ENCODE peak calls at places on chromosomes 11 and 22, in five cellular contexts. T, J, M, C and V are unnamed samples.

GRCh38 chr11:46930089-46930488 is 6.5 kb upstream of the CSTPP1 start:
- DNase-seq in T (peak), J (no peak), M (no peak), C (no peak), V (no peak)

GRCh38 chr11:45921561-45922424 is 663 bp upstream of the LARGE2 start:
- DNase-seq in T (no peak), J (peak), M (no peak), C (no peak), V (no peak)

GRCh38 chr11:83042966-83043711 is 28.6 kb downstream of the RAB30 start:
- DNase-seq in T (peak), J (no peak), M (no peak), C (no peak), V (no peak)

GRCh38 chr11:128524172-128524571 is 63.2 kb downstream of the ETS1 start:
- DNase-seq in T (no peak), J (no peak), M (no peak), C (no peak), V (no peak)

GRCh38 chr11:43282607-43283440 is 29.0 kb upstream of the API5 start:
- DNase-seq in T (peak), J (no peak), M (no peak), C (no peak), V (peak)

GRCh38 chr11:1302041-1302460 is 7.4 kb downstream of the TOLLIP start:
- DNase-seq in T (no peak), J (no peak), M (no peak), C (no peak), V (no peak)

GRCh38 chr11:70798296-70798695 is 400.0 kb downstream of the CTTN start:
- DNase-seq in T (no peak), J (no peak), M (no peak), C (no peak), V (no peak)

GRCh38 chr11:77244277-77245014 is 57.0 kb downstream of the GDPD4 start:
- DNase-seq in T (peak), J (no peak), M (peak), C (no peak), V (no peak)

GRCh38 chr22:23817146-23817545 is 21.7 kb downstream of the DERL3 start:
- DNase-seq in T (no peak), J (no peak), M (no peak), C (no peak), V (no peak)

GRCh38 chr11:93529707-93530467 is 13.3 kb downstream of the SMCO4 start:
- DNase-seq in T (no peak), J (peak), M (no peak), C (no peak), V (no peak)

GRCh38 chr11:43942651-43943356 is 367 bp downstream of the C11orf96 start:
- DNase-seq in T (no peak), J (no peak), M (no peak), C (no peak), V (no peak)

GRCh38 chr11:114291847-114292680 is 4.1 kb upstream of the NNMT start:
- DNase-seq in T (peak), J (no peak), M (peak), C (no peak), V (no peak)

GRCh38 chr22:23181763-23182288 is 1.5 kb downstream of the BCR start:
- DNase-seq in T (no peak), J (no peak), M (no peak), C (no peak), V (no peak)

GRCh38 chr11:124769804-124770774 is 8.0 kb upstream of the ESAM start:
- DNase-seq in T (peak), J (no peak), M (peak), C (no peak), V (no peak)

GRCh38 chr11:126313826-126314225 is 10.0 kb downstream of the DCPS start:
- DNase-seq in T (no peak), J (no peak), M (no peak), C (no peak), V (no peak)

GRCh38 chr11:16739326-16739875 is 954 bp downstream of the C11orf58 start:
- DNase-seq in T (no peak), J (peak), M (no peak), C (no peak), V (no peak)